ENCODE peak calls at places on chromosome 22, in five cellular contexts. One of them, this sample, is unnamed.

GRCh38 chr22:47090591-47091240 is 328.3 kb downstream of the TBC1D22A start:
- DNase-seq in K562: peak
- DNase-seq in GM12878: no peak
- DNase-seq in HepG2: no peak
- DNase-seq in HCT116: no peak
- DNase-seq in this sample: no peak

GRCh38 chr22:23781533-23781932 is 5.2 kb upstream of the SMARCB1 start:
- DNase-seq in K562: no peak
- DNase-seq in HepG2: no peak
- DNase-seq in HCT116: no peak
- DNase-seq in GM12878: no peak
- DNase-seq in this sample: no peak

GRCh38 chr22:33519140-33519973 is 400.9 kb downstream of the LARGE1 start:
- DNase-seq in HepG2: peak
- DNase-seq in K562: peak
- DNase-seq in HCT116: no peak
- DNase-seq in GM12878: peak
- DNase-seq in this sample: peak

GRCh38 chr22:21602579-21602978 is 27.2 kb downstream of the YDJC start:
- DNase-seq in HCT116: no peak
- DNase-seq in K562: no peak
- DNase-seq in GM12878: no peak
- DNase-seq in HepG2: no peak
- DNase-seq in this sample: no peak

GRCh38 chr22:22730655-22731373 is 86.4 kb downstream of the GGTLC2 start:
- DNase-seq in HepG2: no peak
- DNase-seq in GM12878: no peak
- DNase-seq in K562: peak
- DNase-seq in HCT116: no peak
- DNase-seq in this sample: no peak

GRCh38 chr22:46535876-46536558 is 1.4 kb downstream of the CELSR1 start:
- DNase-seq in GM12878: no peak
- DNase-seq in HCT116: no peak
- DNase-seq in K562: no peak
- DNase-seq in HepG2: no peak
- DNase-seq in this sample: no peak

GRCh38 chr22:46454910-46455269 is 82.5 kb downstream of the CELSR1 start:
- DNase-seq in HCT116: peak
- DNase-seq in GM12878: no peak
- DNase-seq in K562: no peak
- DNase-seq in HepG2: no peak
- DNase-seq in this sample: no peak

GRCh38 chr22:19704355-19705015 is 9.8 kb upstream of the SEPTIN5 start:
- DNase-seq in K562: peak
- DNase-seq in HCT116: no peak
- DNase-seq in HepG2: no peak
- DNase-seq in GM12878: no peak
- DNase-seq in this sample: no peak

GRCh38 chr22:43889366-43890253 is 2.2 kb downstream of the PNPLA5 start:
- DNase-seq in K562: no peak
- DNase-seq in HepG2: no peak
- DNase-seq in GM12878: no peak
- DNase-seq in HCT116: no peak
- DNase-seq in this sample: peak

GRCh38 chr22:47168900-47169800 is 406.7 kb downstream of the TBC1D22A start:
- DNase-seq in GM12878: no peak
- DNase-seq in HCT116: no peak
- DNase-seq in HepG2: peak
- DNase-seq in K562: no peak
- DNase-seq in this sample: peak

GRCh38 chr22:36470994-36471331 is 10.5 kb downstream of the TXN2 start:
- DNase-seq in GM12878: no peak
- DNase-seq in HCT116: no peak
- DNase-seq in HepG2: no peak
- DNase-seq in K562: no peak
- DNase-seq in this sample: no peak

GRCh38 chr22:29213481-29213880 is 7.8 kb downstream of the EMID1 start:
- DNase-seq in HepG2: no peak
- DNase-seq in K562: no peak
- DNase-seq in GM12878: no peak
- DNase-seq in HCT116: no peak
- DNase-seq in this sample: peak

GRCh38 chr22:29149841-29150555 is 55.7 kb upstream of the EMID1 start:
- DNase-seq in K562: no peak
- DNase-seq in HepG2: peak
- DNase-seq in HCT116: no peak
- DNase-seq in GM12878: no peak
- DNase-seq in this sample: no peak

GRCh38 chr22:24060375-24060788 is 49.3 kb downstream of the CABIN1 start:
- DNase-seq in K562: no peak
- DNase-seq in HepG2: no peak
- DNase-seq in HCT116: no peak
- DNase-seq in GM12878: no peak
- DNase-seq in this sample: no peak

GRCh38 chr22:24003887-24004286 is 1.4 kb downstream of the GSTT4 start:
- DNase-seq in HepG2: no peak
- DNase-seq in GM12878: no peak
- DNase-seq in K562: no peak
- DNase-seq in HCT116: no peak
- DNase-seq in this sample: no peak

GRCh38 chr22:24803064-24803542 is 2.9 kb upstream of the SGSM1 start:
- DNase-seq in K562: peak
- DNase-seq in GM12878: no peak
- DNase-seq in HCT116: peak
- DNase-seq in HepG2: peak
- DNase-seq in this sample: peak

GRCh38 chr22:40058265-40058664 is 63.5 kb downstream of the FAM83F start:
- DNase-seq in HCT116: no peak
- DNase-seq in GM12878: no peak
- DNase-seq in K562: peak
- DNase-seq in HepG2: no peak
- DNase-seq in this sample: no peak

GRCh38 chr22:39439170-39439569 is 17.6 kb upstream of the MGAT3 start:
- DNase-seq in GM12878: no peak
- DNase-seq in HCT116: no peak
- DNase-seq in HepG2: peak
- DNase-seq in K562: peak
- DNase-seq in this sample: no peak

GRCh38 chr22:37538590-37539357 is 19.6 kb upstream of the CARD10 start:
- DNase-seq in HCT116: peak
- DNase-seq in K562: peak
- DNase-seq in GM12878: peak
- DNase-seq in HepG2: peak
- DNase-seq in this sample: peak

GRCh38 chr22:37534445-37534844 is 15.2 kb upstream of the CARD10 start:
- DNase-seq in K562: no peak
- DNase-seq in HepG2: no peak
- DNase-seq in GM12878: no peak
- DNase-seq in HCT116: no peak
- DNase-seq in this sample: no peak

GRCh38 chr22:37529652-37530345 is 10.6 kb upstream of the CARD10 start:
- DNase-seq in HCT116: no peak
- DNase-seq in K562: no peak
- DNase-seq in GM12878: peak
- DNase-seq in HepG2: no peak
- DNase-seq in this sample: peak

GRCh38 chr22:37535159-37535558 is 15.9 kb upstream of the CARD10 start:
- DNase-seq in HepG2: no peak
- DNase-seq in K562: no peak
- DNase-seq in HCT116: no peak
- DNase-seq in GM12878: no peak
- DNase-seq in this sample: no peak

DNA sequence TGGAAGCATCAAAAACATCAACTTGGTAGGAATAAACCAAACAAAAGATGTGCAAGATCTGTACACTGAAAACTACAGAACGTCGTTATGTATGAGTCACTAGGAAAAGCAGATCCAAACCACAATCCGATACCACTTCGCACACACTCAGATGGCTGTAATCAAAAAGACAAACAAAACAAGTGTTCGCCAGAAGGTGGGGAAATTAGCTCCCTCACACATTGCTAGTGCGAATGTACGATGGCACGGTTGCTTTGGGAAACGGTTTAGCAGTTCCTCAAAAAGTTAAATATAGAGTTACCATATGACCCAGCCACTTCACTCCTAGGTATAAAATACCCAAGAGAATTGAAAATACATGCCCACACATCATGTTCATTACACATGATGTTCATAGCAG is 14.8 kb upstream of the CARD10 start:
- DNase-seq in K562: no peak
- DNase-seq in HepG2: no peak
- DNase-seq in GM12878: peak
- DNase-seq in HCT116: peak
- DNase-seq in this sample: no peak
- TF ChIP-seq ZBTB33 in K562: no peak
- TF ChIP-seq ZBTB33 in HepG2: no peak
- TF ChIP-seq ZBTB33 in GM12878: no peak
- TF ChIP-seq ZBTB33 in HCT116: no peak
- TF ChIP-seq ZBTB33 in this sample: no peak

GRCh38 chr22:50084570-50084969 is 656 bp downstream of the MLC1 start:
- DNase-seq in HepG2: no peak
- DNase-seq in K562: no peak
- DNase-seq in GM12878: no peak
- DNase-seq in HCT116: no peak
- DNase-seq in this sample: no peak

GRCh38 chr22:50083462-50084081 is 1.7 kb downstream of the MLC1 start:
- DNase-seq in K562: no peak
- DNase-seq in GM12878: no peak
- DNase-seq in HCT116: no peak
- DNase-seq in HepG2: no peak
- DNase-seq in this sample: peak

GRCh38 chr22:50084085-50084484 is 1.1 kb downstream of the MLC1 start:
- DNase-seq in HepG2: no peak
- DNase-seq in GM12878: no peak
- DNase-seq in HCT116: no peak
- DNase-seq in K562: no peak
- DNase-seq in this sample: peak

GRCh38 chr22:50086526-50086925 is 1.3 kb upstream of the MLC1 start:
- DNase-seq in HCT116: no peak
- DNase-seq in HepG2: no peak
- DNase-seq in K562: no peak
- DNase-seq in GM12878: no peak
- DNase-seq in this sample: no peak

DNA sequence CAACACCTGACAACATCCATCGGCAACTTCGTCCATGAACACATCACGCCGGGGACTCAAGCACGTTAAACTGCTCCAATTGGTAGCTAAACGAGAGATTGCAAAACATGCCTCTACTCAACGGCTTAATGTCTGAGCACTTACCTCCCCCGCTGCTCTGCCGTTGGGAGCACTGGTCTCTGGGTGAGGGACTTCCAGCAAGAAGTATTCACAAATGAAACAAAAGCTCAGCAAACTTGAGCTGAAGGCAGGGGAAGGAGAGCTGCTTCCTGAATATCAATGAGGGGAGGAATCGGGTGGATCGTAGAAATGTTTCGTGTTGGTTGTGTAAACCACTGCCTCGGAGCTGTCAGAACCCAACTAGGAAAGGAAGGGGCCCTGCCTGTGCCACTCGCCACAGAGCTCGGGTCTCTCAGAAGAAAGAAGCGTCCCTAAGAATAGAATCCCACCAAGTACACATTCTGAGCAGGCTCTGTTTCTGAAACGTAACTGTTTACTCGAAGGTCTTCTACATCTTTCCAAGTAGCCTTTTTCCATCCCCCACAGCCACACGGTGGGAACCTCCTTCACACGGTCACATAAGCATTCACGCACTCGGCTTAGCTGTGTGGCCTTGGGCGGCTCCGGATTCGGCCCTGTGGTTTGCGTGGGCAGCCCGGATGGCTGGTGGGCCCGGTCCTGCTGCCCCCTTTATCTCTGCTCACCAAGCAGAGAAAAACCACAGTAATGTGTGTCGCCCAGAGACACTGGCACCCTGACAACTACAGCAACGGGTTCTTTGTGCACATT is at the start of gene MLC1:
- DNase-seq in HepG2: no peak
- DNase-seq in HCT116: no peak
- DNase-seq in GM12878: no peak
- DNase-seq in K562: peak
- DNase-seq in this sample: no peak
- TF ChIP-seq ZBTB33 in HepG2: no peak
- TF ChIP-seq ZBTB33 in HCT116: no peak
- TF ChIP-seq ZBTB33 in GM12878: no peak
- TF ChIP-seq ZBTB33 in K562: no peak
- TF ChIP-seq ZBTB33 in this sample: no peak

DNA sequence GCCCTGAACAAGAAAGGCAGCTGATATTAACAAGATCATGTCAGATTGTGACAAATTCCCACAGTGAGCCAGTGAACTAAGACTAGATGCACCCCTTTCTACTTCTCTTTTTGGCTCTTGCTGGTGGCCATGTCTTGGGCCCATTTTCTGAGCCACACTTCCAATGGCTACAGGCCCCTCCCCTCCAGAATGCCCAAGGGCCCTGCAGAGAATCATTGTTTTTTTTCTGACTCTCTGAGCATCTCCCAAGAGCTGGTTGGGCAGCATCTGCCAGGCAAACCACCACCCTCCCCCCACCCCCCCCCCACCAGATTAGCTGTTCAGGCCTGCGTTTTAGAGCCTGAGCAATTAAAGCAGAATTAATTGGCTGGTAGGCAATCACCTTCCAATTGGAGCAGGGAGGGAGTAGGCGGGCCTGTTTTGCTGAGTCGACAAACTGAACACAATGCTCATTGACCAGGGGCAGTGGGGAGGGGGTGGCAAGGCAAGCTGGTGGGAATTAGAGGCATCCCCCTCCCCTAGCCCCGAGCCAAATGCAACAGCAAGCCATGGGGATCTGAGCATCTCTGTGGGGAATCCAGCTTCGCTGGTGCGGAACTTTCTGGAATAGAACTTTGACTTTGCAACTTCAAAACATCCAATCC is 541.3 kb downstream of the MN1 start:
- DNase-seq in HepG2: no peak
- DNase-seq in HCT116: no peak
- DNase-seq in K562: no peak
- DNase-seq in GM12878: no peak
- DNase-seq in this sample: peak
- TF ChIP-seq ZBTB33 in HepG2: no peak
- TF ChIP-seq ZBTB33 in HCT116: no peak
- TF ChIP-seq ZBTB33 in K562: no peak
- TF ChIP-seq ZBTB33 in GM12878: no peak
- TF ChIP-seq ZBTB33 in this sample: no peak

GRCh38 chr22:41979423-41980250 is 10.4 kb downstream of the SEPTIN3 start:
- DNase-seq in GM12878: no peak
- DNase-seq in K562: no peak
- DNase-seq in HepG2: no peak
- DNase-seq in HCT116: no peak
- DNase-seq in this sample: no peak
- TF ChIP-seq ZBTB33 in GM12878: no peak
- TF ChIP-seq ZBTB33 in K562: no peak
- TF ChIP-seq ZBTB33 in HepG2: no peak
- TF ChIP-seq ZBTB33 in HCT116: no peak
- TF ChIP-seq ZBTB33 in this sample: no peak

GRCh38 chr22:31244943-31245451 is 32.9 kb downstream of the LIMK2 start:
- DNase-seq in GM12878: no peak
- DNase-seq in K562: no peak
- DNase-seq in HepG2: no peak
- DNase-seq in HCT116: no peak
- DNase-seq in this sample: no peak
- TF ChIP-seq ZBTB33 in GM12878: no peak
- TF ChIP-seq ZBTB33 in K562: no peak
- TF ChIP-seq ZBTB33 in HepG2: no peak
- TF ChIP-seq ZBTB33 in HCT116: no peak
- TF ChIP-seq ZBTB33 in this sample: no peak